ENCODE peak calls at places on chromosomes 5 and 9, in eight cellular contexts. G is HFFc6, Z is left lung, M is mesothelial cell of epicardium, D is astrocyte of the spinal cord, A is RWPE1, U is uterus, J is colonic mucosa. X is an unnamed sample.

GRCh38 chr5:131542723-131543122 is 92.3 kb downstream of the RAPGEF6 start:
- DNase-seq in G (no peak), Z (no peak), M (no peak), D (no peak), A (no peak), U (no peak), J (no peak), X (no peak)

GRCh38 chr5:4563400-4563799 is 576.7 kb upstream of the ADAMTS16 start:
- DNase-seq in G (no peak), Z (no peak), M (no peak), D (peak), A (no peak), U (no peak), J (no peak), X (no peak)

GRCh38 chr5:15983392-15983791 is 196.2 kb downstream of the MARCHF11 start:
- DNase-seq in G (no peak), Z (no peak), M (no peak), D (no peak), A (no peak), U (no peak), J (no peak), X (no peak)

GRCh38 chr9:134962065-134962997 is 44.6 kb upstream of the FCN1 start:
- DNase-seq in G (no peak), Z (peak), M (no peak), D (no peak), A (peak), U (no peak), J (no peak), X (no peak)

GRCh38 chr5:36073595-36074216 is 7.0 kb upstream of the UGT3A2 start:
- DNase-seq in G (no peak), Z (no peak), M (no peak), D (no peak), A (no peak), U (no peak), J (no peak), X (no peak)

GRCh38 chr9:121771851-121772599 is 120.6 kb downstream of the DAB2IP start:
- DNase-seq in G (no peak), Z (peak), M (no peak), D (no peak), A (no peak), U (peak), J (no peak), X (no peak)

GRCh38 chr5:145848854-145849253 is 13.7 kb upstream of the PRELID2 start:
- DNase-seq in G (peak), Z (no peak), M (no peak), D (peak), A (peak), U (no peak), J (no peak), X (no peak)

GRCh38 chr5:54743581-54743980 is 226.0 kb downstream of the SNX18 start:
- DNase-seq in G (no peak), Z (no peak), M (no peak), D (no peak), A (no peak), U (no peak), J (no peak), X (no peak)

GRCh38 chr5:42832060-42832459 is 20.4 kb upstream of the SELENOP start:
- DNase-seq in G (no peak), Z (no peak), M (no peak), D (no peak), A (no peak), U (no peak), J (no peak), X (no peak)

GRCh38 chr5:154238776-154239481 is 48.4 kb downstream of the GALNT10 start:
- DNase-seq in G (no peak), Z (no peak), M (no peak), D (no peak), A (no peak), U (no peak), J (no peak), X (no peak)

GRCh38 chr9:30967484-30967883 is 1417.0 kb upstream of the ACO1 start:
- DNase-seq in G (no peak), Z (no peak), M (no peak), D (peak), A (peak), U (no peak), J (no peak), X (no peak)
- TF ChIP-seq CTCF in G (no peak), Z (no peak), M (no peak), D (no peak), A (peak), U (no peak), J (no peak), X (no peak)

GRCh38 chr9:36945999-36946398 is 88.1 kb downstream of the PAX5 start:
- DNase-seq in G (no peak), Z (no peak), M (no peak), D (no peak), A (no peak), U (no peak), J (no peak), X (no peak)
- TF ChIP-seq CTCF in G (no peak), Z (no peak), M (no peak), D (no peak), A (no peak), U (no peak), J (no peak), X (no peak)

DNA sequence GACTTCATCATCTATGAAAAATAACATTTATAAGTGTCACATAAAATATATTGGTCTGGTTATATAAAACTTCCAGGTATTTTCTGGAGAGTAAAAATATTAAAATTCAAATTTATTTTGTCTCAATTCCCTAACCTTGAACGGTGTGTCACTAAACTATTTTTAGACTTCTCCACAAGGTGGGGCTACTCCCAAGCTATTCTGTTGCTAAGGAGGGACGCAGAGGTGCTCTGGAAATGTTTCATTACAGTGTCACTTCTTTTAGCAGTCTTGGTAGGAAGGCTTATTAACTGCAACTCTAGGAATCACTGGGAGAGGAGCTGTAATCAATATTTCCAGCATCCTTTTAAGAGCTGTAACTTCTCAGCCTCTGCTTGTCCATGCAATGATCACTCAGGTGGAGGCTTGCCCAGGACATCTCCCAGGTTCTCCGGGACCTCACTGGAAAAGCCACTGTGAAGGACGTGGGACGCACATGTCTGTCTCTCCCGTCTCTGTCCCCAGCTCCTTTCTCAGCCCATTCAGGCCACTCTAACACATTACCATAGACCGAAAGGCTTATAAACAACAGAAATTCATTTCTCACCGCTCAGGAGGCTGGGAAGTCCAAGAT is 32.5 kb upstream of the DNAH5 start:
- DNase-seq in G (peak), Z (no peak), M (no peak), D (peak), A (peak), U (no peak), J (no peak), X (no peak)
- TF ChIP-seq CTCF in G (peak), Z (no peak), M (peak), D (peak), A (peak), U (no peak), J (no peak), X (no peak)

GRCh38 chr5:126043684-126044083 is 379.5 kb upstream of the GRAMD2B start:
- DNase-seq in G (no peak), Z (no peak), M (no peak), D (peak), A (no peak), U (no peak), J (no peak), X (no peak)
- TF ChIP-seq CTCF in G (no peak), Z (no peak), M (no peak), D (no peak), A (no peak), U (no peak), J (no peak), X (no peak)

DNA sequence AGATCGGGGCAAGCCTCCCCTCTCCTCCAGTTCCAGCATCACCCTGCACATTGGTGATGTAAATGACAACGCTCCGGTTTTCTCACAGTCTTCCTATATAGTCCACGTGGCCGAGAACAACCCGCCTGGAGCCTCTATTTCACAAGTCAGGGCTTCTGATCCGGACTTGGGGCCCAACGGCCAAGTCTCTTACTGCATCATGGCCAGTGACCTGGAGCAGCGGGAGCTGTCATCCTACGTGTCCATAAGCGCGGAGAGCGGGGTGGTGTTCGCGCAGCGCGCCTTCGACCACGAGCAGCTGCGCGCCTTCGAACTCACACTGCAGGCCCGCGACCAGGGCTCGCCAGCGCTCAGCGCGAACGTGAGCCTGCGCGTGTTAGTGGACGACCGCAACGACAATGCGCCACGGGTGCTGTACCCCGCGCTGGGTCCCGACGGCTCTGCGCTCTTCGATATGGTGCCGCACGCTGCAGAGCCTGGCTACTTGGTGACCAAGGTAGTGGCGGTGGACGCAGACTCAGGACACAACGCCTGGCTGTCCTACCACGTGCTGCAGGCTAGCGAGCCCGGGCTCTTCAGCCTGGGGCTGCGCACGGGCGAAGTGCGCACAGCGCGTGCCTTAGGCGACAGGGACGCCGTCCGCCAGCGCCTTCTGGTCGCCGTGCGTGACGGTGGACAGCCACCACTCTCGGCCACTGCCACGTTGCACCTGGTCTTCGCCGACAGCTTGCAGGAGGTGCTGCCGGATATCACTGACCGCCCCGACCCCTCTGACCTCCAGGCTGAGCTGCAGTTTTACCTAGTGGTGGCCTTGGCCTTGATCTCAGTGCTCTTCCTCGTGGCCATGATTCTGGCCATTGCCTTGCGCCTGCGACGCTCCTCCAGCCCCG is 1.9 kb downstream of the PCDHGB4 start:
- DNase-seq in G (no peak), Z (no peak), M (no peak), D (no peak), A (no peak), U (no peak), J (no peak), X (no peak)
- TF ChIP-seq CTCF in G (no peak), Z (no peak), M (no peak), D (no peak), A (no peak), U (no peak), J (no peak), X (no peak)

GRCh38 chr9:27053369-27054057 is 48.0 kb upstream of the LRRC19 start:
- DNase-seq in G (no peak), Z (no peak), M (no peak), D (peak), A (no peak), U (no peak), J (no peak), X (no peak)
- TF ChIP-seq CTCF in G (no peak), Z (no peak), M (no peak), D (no peak), A (no peak), U (no peak), J (no peak), X (no peak)

GRCh38 chr5:151771259-151772028 is at the start of gene G3BP1:
- DNase-seq in G (peak), Z (peak), M (peak), D (peak), A (peak), U (peak), J (peak), X (peak)
- TF ChIP-seq CTCF in G (peak), Z (peak), M (peak), D (peak), A (peak), U (peak), J (peak), X (peak)